ENCODE peak calls at places on chromosomes 1 and 21, in eight cellular contexts. F, E, I, O, D, P, J and G are unnamed samples.

GRCh38 chr1:5424802-5425201 is 567.4 kb downstream of the NPHP4 start:
- DNase-seq in P (no peak), F (no peak), O (no peak), E (no peak), I (no peak), D (no peak), J (no peak), G (no peak)

GRCh38 chr1:41695118-41695517 is 210.6 kb upstream of the EDN2 start:
- DNase-seq in I (no peak), P (no peak), F (no peak), J (no peak), D (no peak), E (no peak), O (peak; percentile 21), G (peak; percentile 52)

GRCh38 chr1:107666493-107666892 is 298.5 kb downstream of the VAV3 start:
- DNase-seq in P (no peak), O (peak; percentile 47), E (no peak), F (no peak), D (no peak), J (no peak), I (no peak), G (no peak)

GRCh38 chr21:32131960-32132359 is 146.9 kb downstream of the MIS18A start:
- DNase-seq in I (no peak), O (no peak), E (no peak), J (no peak), P (no peak), F (no peak), D (no peak), G (no peak)

GRCh38 chr1:150516050-150516591 is 569 bp downstream of the FALEC start:
- DNase-seq in E (no peak), I (no peak), O (no peak), J (peak; percentile 23), P (no peak), F (no peak), D (no peak), G (no peak)

GRCh38 chr1:222813866-222814535 is 838 bp upstream of the DISP1 start:
- DNase-seq in E (no peak), D (no peak), I (no peak), O (peak; percentile 10), P (no peak), F (no peak), J (no peak), G (no peak)

GRCh38 chr21:38985423-38986378 is 180.0 kb downstream of the ETS2 start:
- DNase-seq in O (peak; percentile 59), J (no peak), F (no peak), I (peak; percentile 91), P (peak; percentile 92), E (peak; percentile 87), D (no peak), G (peak; percentile 30)

GRCh38 chr1:19476440-19477190 is 8.7 kb downstream of the CAPZB start:
- DNase-seq in O (no peak), E (no peak), F (no peak), P (no peak), I (no peak), J (peak; percentile 97), D (no peak), G (no peak)

GRCh38 chr1:65793359-65793732 is 651 bp downstream of the PDE4B start:
- DNase-seq in P (no peak), D (peak; percentile 56), E (no peak), I (no peak), F (no peak), J (no peak), O (no peak), G (no peak)

GRCh38 chr1:235867903-235868469 is 1.3 kb upstream of the LYST start:
- DNase-seq in J (no peak), P (no peak), I (no peak), E (no peak), O (no peak), D (no peak), F (no peak), G (no peak)

GRCh38 chr1:9503001-9503675 is 36.1 kb upstream of the SLC25A33 start:
- DNase-seq in E (no peak), F (no peak), P (no peak), O (no peak), D (no peak), I (no peak), J (no peak), G (peak; percentile 29)

GRCh38 chr1:39895096-39895495 is 6.6 kb downstream of the MYCL start:
- DNase-seq in I (no peak), D (no peak), P (no peak), F (no peak), O (no peak), J (no peak), E (peak; percentile 48), G (no peak)
- TF ChIP-seq POLR2AphosphoS5 in I (no peak), D (no peak), P (no peak), F (no peak), O (no peak), J (no peak), E (no peak), G (no peak)

GRCh38 chr1:30892671-30893073 is 15.9 kb downstream of the SDC3 start:
- DNase-seq in I (no peak), P (no peak), J (no peak), E (no peak), O (no peak), F (no peak), D (no peak), G (no peak)
- H3K27ac ChIP-seq in I (no peak overlapping the region), P (peak overlapping the region; percentile 94), J (no peak overlapping the region), E (peak overlapping the region; percentile 9), O (peak overlapping the region; percentile 11), F (no peak overlapping the region), D (no peak overlapping the region), G (peak overlapping the region; percentile 37)

GRCh38 chr1:215360786-215361185 is 206.3 kb upstream of the KCTD3 start:
- DNase-seq in J (no peak), O (no peak), P (no peak), F (no peak), I (no peak), D (no peak), E (no peak), G (no peak)

GRCh38 chr1:215360021-215360420 is 207.1 kb upstream of the KCTD3 start:
- DNase-seq in D (no peak), I (no peak), O (no peak), E (no peak), F (no peak), J (no peak), P (no peak), G (no peak)

GRCh38 chr1:215358356-215358755 is 208.7 kb upstream of the KCTD3 start:
- DNase-seq in F (no peak), I (no peak), P (no peak), D (no peak), J (no peak), E (no peak), O (no peak), G (no peak)

GRCh38 chr1:215357901-215358300 is 209.2 kb upstream of the KCTD3 start:
- DNase-seq in D (no peak), O (no peak), I (no peak), J (no peak), F (no peak), P (no peak), E (no peak), G (no peak)
- TF ChIP-seq POLR2AphosphoS5 in D (no peak), O (no peak), I (no peak), J (no peak), F (no peak), P (no peak), E (no peak), G (no peak)

GRCh38 chr1:220786057-220786336 is 716 bp upstream of the MTARC1 start:
- DNase-seq in J (peak; percentile 11), O (no peak), E (no peak), D (no peak), I (no peak), F (no peak), P (no peak), G (peak; percentile 38)
- H3K27ac ChIP-seq in J (no peak overlapping the region), O (peak overlapping the region; percentile 88), E (no peak overlapping the region), D (peak overlapping the region; percentile 83), I (peak overlapping the region; percentile 47), F (peak overlapping the region; percentile 80), P (peak overlapping the region; percentile 73), G (peak overlapping the region; percentile 81)